ENCODE peak calls at places on chromosomes 6 and 20, in six cellular contexts. G is cardiac fibroblast, Y is astrocyte of the cerebellum, T is cardiac muscle cell, L is heart left ventricle, E is bronchial epithelial cell. F is an unnamed sample.
A peak's percentile ranks its signal among the peaks of the same experiment; 100 is the strongest.

GRCh38 chr6:89508755-89509563 is 76.0 kb downstream of the ANKRD6 start:
- DNase-seq in G (peak; percentile 8), Y (no peak), T (no peak), L (no peak), E (no peak), F (no peak)

GRCh38 chr6:25417206-25417605 is 138.0 kb downstream of the CARMIL1 start:
- DNase-seq in G (no peak), Y (no peak), T (no peak), L (no peak), E (no peak), F (no peak)

GRCh38 chr6:9481292-9482029 is 933.4 kb downstream of the TFAP2A start:
- DNase-seq in G (no peak), Y (no peak), T (no peak), L (no peak), E (peak; percentile 76), F (no peak)

GRCh38 chr6:20334334-20334733 is 67.3 kb upstream of the E2F3 start:
- DNase-seq in G (no peak), Y (no peak), T (no peak), L (peak; percentile 79), E (no peak), F (no peak)

GRCh38 chr6:7086488-7086887 is 21.3 kb upstream of the RREB1 start:
- DNase-seq in G (peak; percentile 30), Y (no peak), T (no peak), L (peak; percentile 39), E (no peak), F (no peak)

GRCh38 chr20:44549123-44549522 is 27.3 kb upstream of the SERINC3 start:
- DNase-seq in G (peak; percentile 34), Y (no peak), T (no peak), L (no peak), E (no peak), F (no peak)

GRCh38 chr6:39072830-39073229 is 24.2 kb downstream of the GLP1R start:
- DNase-seq in G (no peak), Y (no peak), T (no peak), L (no peak), E (no peak), F (no peak)

GRCh38 chr6:129750390-129750789 is 40.4 kb upstream of the ARHGAP18 start:
- DNase-seq in G (peak; percentile 58), Y (no peak), T (no peak), L (no peak), E (no peak), F (no peak)

GRCh38 chr20:23125625-23126191 is 39.6 kb upstream of the CD93 start:
- DNase-seq in G (peak; percentile 69), Y (no peak), T (no peak), L (peak; percentile 66), E (no peak), F (no peak)

GRCh38 chr20:46357030-46357514 is 48.8 kb upstream of the CDH22 start:
- DNase-seq in G (peak; percentile 21), Y (no peak), T (no peak), L (peak; percentile 53), E (no peak), F (no peak)

GRCh38 chr6:154157706-154158105 is 118.7 kb downstream of the OPRM1 start:
- DNase-seq in G (no peak), Y (no peak), T (no peak), L (no peak), E (no peak), F (no peak)

GRCh38 chr6:84645000-84645399 is 119.4 kb downstream of the TBX18 start:
- DNase-seq in G (peak; percentile 58), Y (no peak), T (no peak), L (no peak), E (peak; percentile 92), F (no peak)

GRCh38 chr6:107361568-107362270 is 97.6 kb downstream of the PDSS2 start:
- DNase-seq in G (peak; percentile 61), Y (peak; percentile 65), T (peak; percentile 2), L (no peak), E (no peak), F (no peak)

GRCh38 chr6:154995241-154996162 is at the start of gene TIAM2:
- DNase-seq in G (peak; percentile 28), Y (no peak), T (peak; percentile 60), L (no peak), E (no peak), F (peak; percentile 76)

GRCh38 chr20:40606660-40607059 is 82.4 kb downstream of the MAFB start:
- DNase-seq in G (peak; percentile 5), Y (no peak), T (no peak), L (no peak), E (no peak), F (no peak)

GRCh38 chr6:67133973-67134372 is 1426.9 kb upstream of the EYS start:
- DNase-seq in G (no peak), Y (no peak), T (no peak), L (no peak), E (no peak), F (no peak)

GRCh38 chr20:56222201-56222600 is 26.3 kb upstream of the MC3R start:
- DNase-seq in G (no peak), Y (no peak), T (no peak), L (no peak), E (peak; percentile 31), F (no peak)

GRCh38 chr20:58651548-58651822 is 402 bp downstream of the STX16 start:
- DNase-seq in G (no peak), Y (no peak), T (peak; percentile 92), L (no peak), E (no peak), F (no peak)

GRCh38 chr6:108497883-108498282 is 62.8 kb upstream of the FOXO3 start:
- DNase-seq in G (peak; percentile 65), Y (peak; percentile 15), T (peak; percentile 48), L (no peak), E (peak; percentile 52), F (no peak)

GRCh38 chr6:127768745-127769144 is 132.1 kb downstream of the THEMIS start:
- DNase-seq in G (no peak), Y (no peak), T (no peak), L (no peak), E (no peak), F (no peak)

GRCh38 chr20:8464368-8464767 is 332.3 kb downstream of the PLCB1 start:
- DNase-seq in G (no peak), Y (no peak), T (no peak), L (no peak), E (peak; percentile 19), F (no peak)

GRCh38 chr6:13553646-13554045 is 20.8 kb upstream of the SIRT5 start:
- DNase-seq in G (no peak), Y (no peak), T (no peak), L (no peak), E (no peak), F (no peak)

GRCh38 chr20:51382111-51382985 is 160.2 kb downstream of the NFATC2 start:
- DNase-seq in G (no peak), Y (no peak), T (no peak), L (no peak), E (no peak), F (no peak)

GRCh38 chr6:20230720-20231119 is 18.5 kb upstream of the MBOAT1 start:
- DNase-seq in G (no peak), Y (no peak), T (no peak), L (no peak), E (no peak), F (no peak)

GRCh38 chr20:54199721-54200176 is 8.1 kb upstream of the PFDN4 start:
- DNase-seq in G (peak; percentile 84), Y (peak; percentile 61), T (peak; percentile 70), L (peak; percentile 58), E (peak; percentile 80), F (no peak)

GRCh38 chr20:25017257-25017803 is 24.8 kb upstream of the APMAP start:
- DNase-seq in G (no peak), Y (no peak), T (no peak), L (peak; percentile 20), E (peak; percentile 89), F (no peak)

GRCh38 chr20:58579069-58579818 is 64.0 kb upstream of the APCDD1L start:
- DNase-seq in G (no peak), Y (no peak), T (no peak), L (no peak), E (no peak), F (no peak)

GRCh38 chr6:87807423-87807978 is 105.5 kb upstream of the AKIRIN2 start:
- DNase-seq in G (no peak), Y (no peak), T (no peak), L (no peak), E (no peak), F (no peak)

GRCh38 chr20:4811661-4812181 is 90.0 kb downstream of the PRND start:
- DNase-seq in G (no peak), Y (no peak), T (no peak), L (peak; percentile 77), E (no peak), F (no peak)

GRCh38 chr20:824490-824889 is 9.0 kb upstream of the FAM110A start:
- DNase-seq in G (no peak), Y (no peak), T (no peak), L (no peak), E (no peak), F (peak; percentile 2)

GRCh38 chr6:2028457-2029038 is 216.9 kb downstream of the GMDS start:
- DNase-seq in G (no peak), Y (no peak), T (no peak), L (no peak), E (no peak), F (no peak)

GRCh38 chr20:21505810-21506530 is 7.9 kb downstream of the NKX2-2 start:
- DNase-seq in G (peak; percentile 51), Y (no peak), T (peak; percentile 70), L (peak; percentile 46), E (no peak), F (no peak)
- TF ChIP-seq CTCF in G (peak; percentile 44), Y (peak; percentile 61), T (peak; percentile 77), L (peak; percentile 56), E (peak; percentile 88), F (peak; percentile 95)

DNA sequence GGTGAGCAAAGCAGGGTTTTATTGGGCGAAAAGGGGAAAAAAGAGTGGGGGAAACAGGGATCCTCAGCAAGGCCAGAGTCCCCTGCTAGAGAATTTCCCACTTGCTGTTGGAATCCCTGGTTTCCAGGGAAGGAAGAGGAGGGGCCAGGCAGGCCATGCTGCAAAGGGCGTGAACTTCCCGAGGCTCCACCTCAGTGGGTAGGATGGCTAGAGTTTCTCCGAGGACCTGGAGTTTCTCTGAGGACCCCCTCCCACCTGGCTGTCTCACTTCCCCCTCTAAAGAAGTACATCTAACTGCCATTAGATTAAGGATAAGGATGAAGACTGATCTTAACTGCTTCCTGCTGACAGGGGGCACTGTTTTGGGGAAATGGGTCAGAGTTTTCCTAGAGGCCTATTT is 1239.3 kb upstream of the GJE1 start:
- DNase-seq in G (no peak), Y (no peak), T (no peak), L (no peak), E (no peak), F (no peak)
- TF ChIP-seq CTCF in G (no peak), Y (no peak), T (no peak), L (no peak), E (no peak), F (no peak)

GRCh38 chr6:147382945-147383554 is 125.4 kb upstream of the SAMD5 start:
- DNase-seq in G (peak; percentile 62), Y (peak; percentile 28), T (peak; percentile 37), L (no peak), E (peak; percentile 34), F (no peak)
- TF ChIP-seq CTCF in G (peak; percentile 47), Y (peak; percentile 40), T (peak; percentile 60), L (peak; percentile 24), E (peak; percentile 35), F (peak; percentile 76)

GRCh38 chr6:117568247-117568646 is 34.1 kb downstream of the GOPC start:
- DNase-seq in G (no peak), Y (no peak), T (no peak), L (no peak), E (no peak), F (no peak)
- TF ChIP-seq CTCF in G (no peak), Y (no peak), T (no peak), L (no peak), E (no peak), F (no peak)